ENCODE peak calls at places on chromosomes 16 and 17, in seven cellular contexts. H is NCI-H1436, M is mucosa of descending colon, W is GM20000, G is left ventricle myocardium inferior, A is A172, E is EL. J is an unnamed sample.

GRCh38 chr17:64400644-64401043 is 10.0 kb upstream of the PECAM1 start:
- DNase-seq in H (no peak), M (no peak), G (no peak), W (no peak), E (no peak), A (no peak), J (no peak)

GRCh38 chr17:77684803-77685580 is 273.5 kb upstream of the TNRC6C start:
- DNase-seq in E (no peak), G (no peak), M (no peak), A (no peak), W (no peak), H (no peak), J (no peak)

GRCh38 chr16:13093676-13094075 is 192.3 kb downstream of the SHISA9 start:
- DNase-seq in W (no peak), E (no peak), A (no peak), H (no peak), G (no peak), M (no peak), J (no peak)

GRCh38 chr16:68382296-68382718 is 66.0 kb downstream of the SMPD3 start:
- DNase-seq in M (peak; percentile 88), E (no peak), H (no peak), G (no peak), W (peak; percentile 57), A (no peak), J (no peak)

GRCh38 chr17:4948997-4949320 is 629 bp upstream of the PFN1 start:
- DNase-seq in M (peak; percentile 91), G (peak; percentile 87), E (peak; percentile 92), W (peak; percentile 93), H (peak; percentile 77), A (peak; percentile 74), J (peak; percentile 87)

GRCh38 chr16:55706739-55707487 is 51.1 kb downstream of the SLC6A2 start:
- DNase-seq in W (no peak), G (no peak), E (no peak), A (no peak), H (no peak), M (no peak), J (no peak)

GRCh38 chr16:84718-85452 is 6.9 kb downstream of the MPG start:
- DNase-seq in A (peak; percentile 98), E (peak; percentile 96), H (no peak), W (peak; percentile 80), G (peak; percentile 55), M (no peak), J (peak; percentile 87)

GRCh38 chr17:50145532-50146229 is 4.8 kb downstream of the PPP1R9B start:
- DNase-seq in G (no peak), E (no peak), M (no peak), W (no peak), H (no peak), A (no peak), J (peak; percentile 56)

GRCh38 chr17:56886288-56886721 is 27.5 kb downstream of the TRIM25 start:
- DNase-seq in H (no peak), E (no peak), W (no peak), M (peak; percentile 68), G (no peak), A (no peak), J (no peak)

GRCh38 chr16:56269276-56269675 is 78.0 kb downstream of the GNAO1 start:
- DNase-seq in E (no peak), M (no peak), W (no peak), G (no peak), A (no peak), H (no peak), J (no peak)

GRCh38 chr17:7822126-7822525 is 11.9 kb upstream of the KDM6B start:
- DNase-seq in E (no peak), M (no peak), A (no peak), W (no peak), G (no peak), H (no peak), J (no peak)

GRCh38 chr17:30551666-30552339 is 74.6 kb downstream of the GOSR1 start:
- DNase-seq in H (no peak), M (no peak), G (no peak), A (no peak), W (no peak), E (no peak), J (no peak)

GRCh38 chr17:72297326-72298115 is 176.7 kb downstream of the SOX9 start:
- DNase-seq in G (peak; percentile 29), H (no peak), W (no peak), A (peak; percentile 21), E (peak; percentile 59), M (no peak), J (peak; percentile 73)

GRCh38 chr16:25959216-25959615 is 267.5 kb downstream of the HS3ST4 start:
- DNase-seq in E (no peak), H (no peak), W (no peak), M (no peak), A (no peak), G (no peak), J (no peak)

GRCh38 chr16:60651351-60651750 is 1384.9 kb downstream of the CDH8 start:
- DNase-seq in G (no peak), W (no peak), E (no peak), M (no peak), A (peak; percentile 22), H (no peak), J (no peak)

J was measured in right cardiac atrium.